ENCODE peak calls at places on chromosome 21, in seven cellular contexts. T, M, Q, Y, A, R and Z are unnamed samples.

GRCh38 chr21:26795866-26796329 is 49.3 kb downstream of the ADAMTS1 start:
- DNase-seq in T (no peak), M (no peak), Q (no peak), Y (peak), A (no peak), R (no peak), Z (no peak)

GRCh38 chr21:26057488-26058170 is 112.9 kb downstream of the APP start:
- DNase-seq in T (no peak), M (no peak), Q (no peak), Y (no peak), A (no peak), R (no peak), Z (no peak)

GRCh38 chr21:37268186-37268503 is 1.0 kb upstream of the VPS26C start:
- DNase-seq in T (no peak), M (no peak), Q (no peak), Y (no peak), A (no peak), R (no peak), Z (no peak)

GRCh38 chr21:27681841-27682240 is 715.0 kb upstream of the ADAMTS5 start:
- DNase-seq in T (no peak), M (no peak), Q (no peak), Y (no peak), A (no peak), R (no peak), Z (no peak)

GRCh38 chr21:19995253-19995652 is 1003.0 kb upstream of the NCAM2 start:
- DNase-seq in T (no peak), M (no peak), Q (no peak), Y (no peak), A (no peak), R (no peak), Z (no peak)

GRCh38 chr21:26795398-26795790 is 49.8 kb downstream of the ADAMTS1 start:
- DNase-seq in T (no peak), M (no peak), Q (no peak), Y (no peak), A (no peak), R (no peak), Z (no peak)

GRCh38 chr21:39003982-39004775 is 179.1 kb downstream of the PSMG1 start:
- DNase-seq in T (no peak), M (no peak), Q (no peak), Y (no peak), A (no peak), R (no peak), Z (no peak)

GRCh38 chr21:33198346-33199135 is 31.2 kb upstream of the IFNAR2 start:
- DNase-seq in T (no peak), M (no peak), Q (no peak), Y (no peak), A (no peak), R (no peak), Z (no peak)

GRCh38 chr21:38520511-38520910 is 22.2 kb upstream of the ERG start:
- DNase-seq in T (no peak), M (no peak), Q (no peak), Y (no peak), A (no peak), R (no peak), Z (no peak)

GRCh38 chr21:31414601-31415000 is 70.5 kb upstream of the TIAM1 start:
- DNase-seq in T (no peak), M (no peak), Q (no peak), Y (no peak), A (no peak), R (no peak), Z (no peak)

GRCh38 chr21:44530903-44531605 is 8.9 kb downstream of the KRTAP10-1 start:
- DNase-seq in T (no peak), M (no peak), Q (no peak), Y (no peak), A (no peak), R (no peak), Z (no peak)

GRCh38 chr21:44530221-44530902 is 9.6 kb downstream of the KRTAP10-1 start:
- DNase-seq in T (no peak), M (no peak), Q (no peak), Y (no peak), A (no peak), R (no peak), Z (no peak)

GRCh38 chr21:44529011-44529421 is 11.0 kb downstream of the KRTAP10-1 start:
- DNase-seq in T (no peak), M (no peak), Q (no peak), Y (no peak), A (no peak), R (no peak), Z (no peak)

GRCh38 chr21:44528634-44528995 is 11.4 kb downstream of the KRTAP10-1 start:
- DNase-seq in T (no peak), M (no peak), Q (no peak), Y (no peak), A (no peak), R (no peak), Z (no peak)

DNA sequence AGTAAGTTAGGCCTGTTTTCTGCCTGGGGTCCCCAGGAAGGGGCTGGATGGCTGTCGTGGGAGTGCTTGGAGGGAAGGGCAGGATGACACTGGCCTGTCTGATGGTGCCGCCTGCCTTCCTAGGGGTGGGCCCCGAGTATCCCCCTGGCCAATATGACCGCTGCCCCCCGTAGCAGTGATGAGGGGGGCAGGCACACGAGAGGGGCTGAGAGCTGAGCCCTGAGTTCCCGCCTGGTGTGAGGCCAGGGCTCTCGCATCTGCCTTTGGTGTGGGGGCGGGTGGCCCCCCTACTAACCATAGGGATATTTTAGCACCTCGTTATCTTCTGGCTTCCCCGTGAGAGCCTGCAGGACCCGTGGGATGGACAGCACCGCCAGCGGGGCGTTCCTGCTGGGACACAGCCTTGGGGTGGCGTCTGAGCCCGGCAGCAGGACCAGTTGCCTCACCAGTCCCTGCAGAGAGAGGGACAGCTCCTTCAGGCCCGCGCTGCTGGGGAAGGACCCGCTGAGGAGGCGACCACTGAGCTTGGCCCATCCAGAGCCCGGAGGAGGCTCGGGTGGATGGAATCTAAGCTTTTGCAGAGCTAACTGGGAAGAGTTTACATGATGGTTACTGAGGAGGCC is 10.4 kb downstream of the KRTAP10-1 start:
- DNase-seq in T (no peak), M (no peak), Q (no peak), Y (no peak), A (no peak), R (no peak), Z (no peak)
- TF ChIP-seq JUND in T (no peak), M (no peak), Q (no peak), Y (no peak), A (no peak), R (no peak), Z (no peak)

GRCh38 chr21:41139951-41140350 is 28.0 kb upstream of the BACE2 start:
- DNase-seq in T (no peak), M (no peak), Q (no peak), Y (no peak), A (no peak), R (no peak), Z (no peak)
- TF ChIP-seq JUND in T (no peak), M (no peak), Q (no peak), Y (no peak), A (no peak), R (no peak), Z (no peak)

DNA sequence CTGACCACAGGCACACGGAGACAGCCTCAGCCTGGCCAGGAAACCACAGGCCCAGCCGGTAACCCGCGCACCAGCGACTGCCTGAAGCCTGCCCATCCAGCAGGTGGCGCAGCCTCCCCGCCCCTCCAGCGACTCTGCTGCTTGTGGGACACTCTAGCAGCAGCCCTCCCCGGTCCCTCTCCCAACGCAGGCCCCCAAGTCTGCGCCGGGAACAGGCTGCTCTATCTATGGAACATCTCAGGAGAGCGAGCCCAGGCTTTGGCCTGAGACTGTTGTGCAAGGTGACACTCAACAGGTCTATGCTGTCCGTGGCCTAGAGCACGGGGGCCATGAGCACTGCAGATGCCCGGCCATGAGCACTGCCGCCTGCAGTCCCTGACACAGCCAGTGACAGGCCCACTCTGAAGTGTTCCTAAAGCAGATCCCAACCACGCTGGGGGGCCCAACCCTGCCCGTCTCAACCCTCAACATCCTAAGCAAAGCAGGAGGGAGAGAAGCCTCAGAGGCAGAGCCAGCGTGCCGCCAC is 28.4 kb downstream of the WDR4 start:
- DNase-seq in T (peak), M (no peak), Q (no peak), Y (peak), A (no peak), R (peak), Z (no peak)
- TF ChIP-seq JUND in T (no peak), M (no peak), Q (no peak), Y (no peak), A (no peak), R (no peak), Z (no peak)

DNA sequence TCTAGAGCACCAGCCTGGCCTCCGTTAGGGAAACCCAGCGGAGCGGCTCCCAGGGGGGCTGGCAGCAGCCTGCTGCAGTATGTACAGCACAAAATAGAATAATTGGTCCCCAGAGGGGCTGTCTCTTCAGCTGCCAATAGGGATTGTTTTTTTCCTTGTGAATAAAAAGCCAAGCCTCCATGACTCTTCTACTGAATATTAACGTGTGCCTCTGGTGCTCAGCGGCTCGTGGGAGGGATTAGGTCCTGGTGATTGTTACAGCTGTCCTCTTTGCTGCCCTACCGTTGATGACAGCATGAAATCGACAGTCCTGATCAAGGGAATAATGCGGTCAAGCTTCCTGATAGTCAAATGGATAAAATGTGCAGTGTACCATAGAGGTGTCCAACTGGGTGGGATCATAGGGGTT is 190.7 kb upstream of the RUNX1 start:
- DNase-seq in T (no peak), M (no peak), Q (no peak), Y (peak), A (no peak), R (no peak), Z (no peak)
- TF ChIP-seq JUND in T (no peak), M (no peak), Q (no peak), Y (no peak), A (no peak), R (no peak), Z (no peak)

DNA sequence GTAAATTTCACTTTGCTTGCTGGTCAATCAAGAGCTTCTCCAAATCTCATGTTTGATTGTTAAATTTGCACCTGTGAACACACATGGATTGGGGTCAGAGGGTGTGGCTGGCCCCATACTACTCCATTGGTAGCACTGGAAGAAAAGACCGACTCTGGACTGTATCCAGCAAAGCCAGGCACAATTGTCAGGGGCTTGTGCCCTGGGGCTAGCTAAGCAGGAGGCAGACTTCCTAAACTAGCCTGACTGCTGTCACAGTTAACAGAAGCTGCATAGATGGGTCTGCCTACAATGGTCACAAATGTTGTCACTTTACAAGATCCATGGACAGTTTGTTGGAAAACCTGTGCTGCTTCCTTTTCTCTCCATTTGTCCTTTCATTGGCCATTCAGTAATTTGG is 421.0 kb downstream of the DSCAM start:
- DNase-seq in T (no peak), M (no peak), Q (no peak), Y (peak), A (no peak), R (no peak), Z (no peak)
- TF ChIP-seq JUND in T (no peak), M (no peak), Q (no peak), Y (no peak), A (no peak), R (no peak), Z (no peak)

GRCh38 chr21:42039470-42039901 is 29.3 kb upstream of the ZBTB21 start:
- DNase-seq in T (no peak), M (no peak), Q (no peak), Y (no peak), A (no peak), R (no peak), Z (no peak)
- TF ChIP-seq JUND in T (no peak), M (no peak), Q (no peak), Y (no peak), A (no peak), R (no peak), Z (no peak)

DNA sequence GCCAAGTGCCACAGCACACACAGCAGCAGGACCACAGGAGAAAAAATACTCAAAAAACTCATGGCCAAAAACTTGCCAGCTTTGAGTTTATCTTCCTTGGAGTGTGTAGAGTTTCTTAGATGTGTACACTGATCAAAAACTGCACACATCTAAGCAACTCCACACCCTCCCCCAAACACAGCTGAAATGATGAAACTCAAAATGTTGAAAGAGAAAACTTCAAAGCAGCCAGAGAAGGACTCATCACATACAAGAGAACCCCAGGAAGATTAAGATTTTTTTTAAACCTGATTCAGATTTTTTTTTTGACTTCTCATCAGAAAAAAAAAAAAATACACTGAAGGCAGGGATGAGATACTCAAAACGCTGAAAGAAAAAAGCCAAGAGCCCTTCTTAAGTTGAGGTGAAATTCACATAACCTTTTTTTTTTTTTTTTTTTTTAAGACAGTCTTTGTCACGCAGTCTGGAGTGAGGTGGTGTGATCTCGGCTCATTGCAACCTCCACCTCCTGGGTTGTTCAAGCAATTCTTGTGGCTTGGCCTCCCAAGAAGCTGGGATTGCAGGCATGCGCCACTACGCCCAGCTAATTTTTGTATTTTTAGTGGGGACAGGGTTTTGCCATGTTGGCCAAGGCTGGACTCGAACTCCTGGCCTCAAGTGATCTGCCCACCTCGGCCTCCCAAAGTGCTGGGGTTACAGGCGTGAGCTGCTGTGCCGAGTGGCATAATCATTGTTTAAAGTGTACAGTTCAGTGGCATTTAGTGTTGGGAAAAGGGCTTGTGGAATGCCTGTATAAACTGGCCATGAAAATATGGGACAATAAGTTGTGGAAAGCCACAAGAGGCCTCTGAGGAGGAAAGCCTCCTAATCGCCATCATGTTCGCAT is 20.9 kb upstream of the PDXK start:
- DNase-seq in T (no peak), M (no peak), Q (no peak), Y (no peak), A (peak), R (no peak), Z (no peak)
- TF ChIP-seq JUND in T (no peak), M (no peak), Q (no peak), Y (no peak), A (no peak), R (no peak), Z (no peak)

GRCh38 chr21:45970674-45971486 is 10.7 kb upstream of the COL6A1 start:
- DNase-seq in T (no peak), M (no peak), Q (no peak), Y (peak), A (peak), R (peak), Z (peak)
- TF ChIP-seq JUND in T (no peak), M (no peak), Q (no peak), Y (no peak), A (no peak), R (no peak), Z (no peak)

DNA sequence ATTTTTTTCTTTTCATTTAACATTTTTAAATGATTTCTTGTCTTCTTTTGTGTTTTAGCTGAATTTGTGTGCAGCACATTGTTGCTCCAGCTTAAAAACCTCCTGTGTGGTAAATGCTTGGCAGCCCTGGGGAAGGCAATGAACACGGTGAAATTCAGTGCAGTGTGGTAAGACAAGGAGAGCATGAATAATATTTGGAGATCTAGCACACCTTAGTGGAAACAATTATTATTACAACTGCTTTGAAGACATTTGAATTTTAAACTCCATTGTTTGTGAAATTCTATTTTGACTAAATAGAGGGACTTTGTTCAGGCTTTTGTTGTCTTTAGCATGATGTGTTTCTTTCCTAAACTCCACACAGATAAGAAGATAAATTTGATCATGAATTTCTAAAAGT is 242.6 kb upstream of the CXADR start:
- DNase-seq in T (no peak), M (no peak), Q (no peak), Y (peak), A (peak), R (no peak), Z (peak)
- TF ChIP-seq JUND in T (no peak), M (no peak), Q (no peak), Y (no peak), A (no peak), R (no peak), Z (no peak)

DNA sequence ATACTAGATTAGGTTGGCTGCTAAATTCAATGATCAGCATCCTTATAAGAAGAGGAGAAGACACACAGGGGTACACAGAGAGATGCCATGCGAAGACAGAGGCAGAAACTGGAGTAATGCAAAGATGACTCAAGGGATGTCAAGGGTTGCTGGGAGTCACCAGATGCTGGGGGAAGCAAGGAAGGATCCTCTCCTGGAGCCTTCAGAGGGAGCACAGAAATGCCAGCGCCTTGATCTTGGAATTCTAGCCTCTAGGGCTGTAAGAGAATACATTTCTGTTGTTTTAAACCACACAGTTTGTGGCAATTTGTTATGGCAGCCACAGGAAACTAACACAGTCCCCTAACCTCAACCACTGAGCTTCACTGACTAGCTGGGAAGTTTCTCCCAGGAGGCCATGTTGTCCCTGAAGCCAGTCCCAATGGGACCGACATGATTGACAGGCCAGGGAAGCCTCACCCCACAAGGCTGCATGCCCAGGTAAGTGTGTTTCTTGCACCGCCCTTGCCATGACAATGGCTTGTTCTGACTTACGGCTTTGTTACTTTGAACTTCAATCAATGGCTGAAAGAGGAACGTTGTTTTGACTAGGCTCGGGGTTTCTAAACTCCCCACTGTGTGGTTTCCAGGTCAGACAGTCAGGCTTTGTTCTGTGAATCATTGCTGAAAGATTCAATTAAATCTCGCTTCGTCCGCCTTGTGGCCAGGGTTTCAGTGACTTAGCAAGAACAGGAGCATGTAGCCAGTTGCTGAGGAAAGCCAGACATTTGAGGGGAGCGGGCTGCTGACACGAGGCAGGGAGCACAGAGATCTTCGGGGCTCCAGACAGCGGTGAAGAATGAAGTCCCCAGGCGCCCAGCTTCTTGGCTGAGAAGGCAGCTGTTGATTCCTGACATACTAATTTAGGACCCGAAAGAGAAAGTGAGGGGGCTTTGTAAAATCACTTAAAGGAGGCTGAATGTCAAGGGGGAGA is 62.3 kb downstream of the RUNX1 start:
- DNase-seq in T (peak), M (peak), Q (peak), Y (no peak), A (peak), R (no peak), Z (no peak)
- TF ChIP-seq JUND in T (no peak), M (peak), Q (no peak), Y (no peak), A (no peak), R (no peak), Z (no peak)